ENCODE peak calls at places on chromosomes 2 and 18, in nine cellular contexts. D is psoas muscle, U is endodermal cell, V is SJSA1, A is tibial nerve, L is AG10803, R is tibial artery, S is astrocyte of the spinal cord, N is PC-3. P is an unnamed sample.

GRCh38 chr2:241126201-241126611 is 23.1 kb downstream of the PASK start:
- DNase-seq in S (no peak), L (no peak), U (no peak), A (no peak), D (peak), N (no peak), R (peak), V (no peak), P (no peak)

GRCh38 chr18:30696201-30696600 is 346.3 kb downstream of the DSC3 start:
- DNase-seq in U (no peak), A (no peak), L (no peak), D (no peak), N (no peak), V (no peak), S (no peak), R (no peak), P (no peak)

GRCh38 chr2:197675711-197676188 is 363 bp upstream of the RFTN2 start:
- DNase-seq in R (no peak), A (peak), U (peak), L (peak), V (no peak), N (no peak), S (peak), D (no peak), P (peak)

GRCh38 chr2:33477473-33478468 is 1.3 kb downstream of the RASGRP3 start:
- DNase-seq in V (no peak), D (peak), L (no peak), U (no peak), R (peak), A (peak), S (peak), N (no peak), P (no peak)

GRCh38 chr2:189265696-189266320 is 86.2 kb upstream of the COL5A2 start:
- DNase-seq in R (no peak), U (no peak), A (no peak), D (no peak), N (peak), S (no peak), V (no peak), L (no peak), P (no peak)

GRCh38 chr2:191347154-191347553 is 102.0 kb downstream of the MYO1B start:
- DNase-seq in D (no peak), S (no peak), N (no peak), U (no peak), V (no peak), A (no peak), R (no peak), L (no peak), P (no peak)

GRCh38 chr2:105739408-105739807 is 5.3 kb upstream of the NCK2 start:
- DNase-seq in V (no peak), D (no peak), R (no peak), N (no peak), L (no peak), A (no peak), U (peak), S (no peak), P (no peak)

GRCh38 chr2:39411186-39411944 is 25.7 kb downstream of the MAP4K3 start:
- DNase-seq in N (peak), S (peak), R (no peak), L (peak), V (peak), U (no peak), A (no peak), D (no peak), P (peak)

GRCh38 chr2:152762202-152762601 is 43.8 kb downstream of the ARL6IP6 start:
- DNase-seq in N (no peak), R (no peak), A (no peak), U (peak), D (no peak), V (no peak), S (peak), L (peak), P (peak)

GRCh38 chr2:79771530-79771929 is 258.7 kb downstream of the CTNNA2 start:
- DNase-seq in U (no peak), S (no peak), A (no peak), R (no peak), D (no peak), V (no peak), N (no peak), L (no peak), P (no peak)

GRCh38 chr18:58532298-58532697 is 96.6 kb downstream of the ALPK2 start:
- DNase-seq in A (no peak), U (peak), N (peak), L (no peak), V (no peak), D (no peak), R (no peak), S (no peak), P (no peak)

GRCh38 chr2:31322376-31322775 is 88.4 kb downstream of the EHD3 start:
- DNase-seq in A (no peak), S (peak), N (no peak), U (no peak), R (no peak), L (peak), D (no peak), V (no peak), P (no peak)

GRCh38 chr2:83901322-83901721 is 557.8 kb downstream of the SUCLG1 start:
- DNase-seq in L (no peak), D (no peak), R (no peak), V (no peak), U (no peak), N (no peak), A (no peak), S (no peak), P (no peak)

GRCh38 chr2:113175101-113175628 is 1.4 kb downstream of the PSD4 start:
- DNase-seq in R (peak), L (no peak), N (no peak), U (no peak), D (no peak), A (no peak), V (no peak), S (no peak), P (no peak)

GRCh38 chr2:150178591-150178990 is 308.9 kb downstream of the RND3 start:
- DNase-seq in L (no peak), N (peak), V (no peak), R (no peak), A (no peak), D (no peak), U (no peak), S (no peak), P (no peak)

GRCh38 chr2:55123851-55124269 is 73.6 kb upstream of the RTN4 start:
- DNase-seq in N (no peak), R (no peak), D (no peak), L (no peak), U (no peak), V (no peak), S (no peak), A (no peak), P (no peak)

GRCh38 chr2:191701696-191702095 is 23.8 kb downstream of the NABP1 start:
- DNase-seq in R (no peak), S (no peak), D (no peak), L (peak), N (no peak), A (no peak), V (no peak), U (no peak), P (no peak)

GRCh38 chr2:168192143-168192785 is 55.1 kb downstream of the STK39 start:
- DNase-seq in U (no peak), S (no peak), V (no peak), L (no peak), N (no peak), A (no peak), R (no peak), D (no peak), P (no peak)

GRCh38 chr2:164905307-164905706 is 50.0 kb downstream of the SLC38A11 start:
- DNase-seq in A (no peak), V (no peak), S (no peak), D (no peak), N (no peak), L (no peak), R (no peak), U (no peak), P (no peak)

GRCh38 chr18:42915240-42915791 is 200.2 kb downstream of the RIT2 start:
- DNase-seq in N (no peak), L (no peak), D (no peak), R (no peak), U (no peak), A (no peak), V (no peak), S (no peak), P (peak)

GRCh38 chr2:128363991-128364390 is 45.3 kb upstream of the HS6ST1 start:
- DNase-seq in R (peak), S (no peak), A (no peak), L (no peak), N (no peak), V (peak), D (no peak), U (peak), P (no peak)

GRCh38 chr2:42008241-42008911 is 39.4 kb upstream of the PKDCC start:
- DNase-seq in U (no peak), A (no peak), D (no peak), L (peak), N (no peak), V (no peak), R (peak), S (no peak), P (no peak)

GRCh38 chr2:238701907-238702206 is 146.0 kb upstream of the TWIST2 start:
- DNase-seq in S (no peak), R (peak), V (no peak), D (no peak), U (peak), A (peak), L (no peak), N (no peak), P (no peak)

GRCh38 chr18:61608306-61608705 is 275.1 kb downstream of the CDH20 start:
- DNase-seq in A (no peak), U (no peak), L (no peak), R (no peak), V (no peak), D (no peak), N (no peak), S (no peak), P (no peak)

GRCh38 chr18:55780591-55781071 is 192.6 kb upstream of the TCF4 start:
- DNase-seq in A (no peak), R (no peak), D (no peak), V (no peak), L (peak), N (no peak), U (no peak), S (peak), P (peak)
- H3K4me3 ChIP-seq in A (peak), R (peak), D (peak), V (no peak), L (peak), N (peak), U (peak), S (peak), P (peak)

GRCh38 chr2:198776616-198777406 is 680.9 kb downstream of the SATB2 start:
- DNase-seq in L (no peak), N (no peak), D (no peak), S (no peak), R (no peak), U (no peak), A (no peak), V (no peak), P (no peak)

GRCh38 chr2:198774576-198774975 is 683.2 kb downstream of the SATB2 start:
- DNase-seq in S (no peak), A (no peak), L (no peak), U (no peak), V (no peak), R (no peak), D (no peak), N (no peak), P (no peak)

GRCh38 chr2:198775737-198776136 is 682.0 kb downstream of the SATB2 start:
- DNase-seq in L (no peak), V (no peak), A (no peak), N (no peak), U (no peak), S (no peak), D (no peak), R (no peak), P (no peak)
- H3K4me3 ChIP-seq in L (no peak), V (no peak), A (no peak), N (no peak), U (no peak), S (no peak), D (no peak), R (no peak), P (no peak)

GRCh38 chr2:120355867-120356266 is 9.9 kb downstream of the INHBB start:
- DNase-seq in L (no peak), S (no peak), R (no peak), A (no peak), N (no peak), D (no peak), U (no peak), V (no peak), P (no peak)
- H3K4me3 ChIP-seq in L (no peak), S (no peak), R (no peak), A (no peak), N (no peak), D (no peak), U (no peak), V (no peak), P (no peak)

DNA sequence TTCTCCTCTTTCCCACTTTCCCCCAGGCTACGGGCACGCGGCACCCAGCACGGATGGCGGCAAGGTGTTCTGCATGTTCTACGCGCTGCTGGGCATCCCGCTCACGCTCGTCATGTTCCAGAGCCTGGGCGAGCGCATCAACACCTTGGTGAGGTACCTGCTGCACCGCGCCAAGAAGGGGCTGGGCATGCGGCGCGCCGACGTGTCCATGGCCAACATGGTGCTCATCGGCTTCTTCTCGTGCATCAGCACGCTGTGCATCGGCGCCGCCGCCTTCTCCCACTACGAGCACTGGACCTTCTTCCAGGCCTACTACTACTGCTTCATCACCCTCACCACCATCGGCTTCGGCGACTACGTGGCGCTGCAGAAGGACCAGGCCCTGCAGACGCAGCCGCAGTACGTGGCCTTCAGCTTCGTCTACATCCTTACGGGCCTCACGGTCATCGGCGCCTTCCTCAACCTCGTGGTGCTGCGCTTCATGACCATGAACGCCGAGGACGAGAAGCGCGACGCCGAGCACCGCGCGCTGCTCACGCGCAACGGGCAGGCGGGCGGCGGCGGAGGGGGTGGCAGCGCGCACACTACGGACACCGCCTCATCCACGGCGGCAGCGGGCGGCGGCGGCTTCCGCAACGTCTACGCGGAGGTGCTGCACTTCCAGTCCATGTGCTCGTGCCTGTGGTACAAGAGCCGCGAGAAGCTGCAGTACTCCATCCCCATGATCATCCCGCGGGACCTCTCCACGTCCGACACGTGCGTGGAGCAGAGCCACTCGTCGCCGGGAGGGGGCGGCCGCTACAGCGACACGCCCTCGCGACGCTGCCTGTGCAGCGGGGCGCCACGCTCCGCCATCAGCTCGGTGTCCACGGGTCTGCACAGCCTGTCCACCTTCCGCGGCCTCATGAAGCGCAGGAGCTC is 35.4 kb downstream of the KCNK3 start:
- DNase-seq in A (no peak), N (no peak), V (no peak), D (peak), L (peak), R (no peak), S (no peak), U (no peak), P (no peak)
- H3K4me3 ChIP-seq in A (no peak), N (no peak), V (no peak), D (no peak), L (peak), R (no peak), S (no peak), U (no peak), P (no peak)

GRCh38 chr2:120442923-120443571 is 97.1 kb downstream of the INHBB start:
- DNase-seq in A (no peak), R (peak), U (peak), L (no peak), N (peak), S (no peak), V (no peak), D (no peak), P (no peak)
- H3K4me3 ChIP-seq in A (peak), R (peak), U (peak), L (no peak), N (peak), S (no peak), V (no peak), D (peak), P (no peak)

P was measured in astrocyte of the cerebellum.